ENCODE peak calls at places on chromosomes 16 and 17, in four cellular contexts. One of them, this sample, is unnamed.

GRCh38 chr16:55543470-55543869 is 23.0 kb upstream of the CAPNS2 start:
- DNase-seq in K562: peak; percentile 11
- DNase-seq in GM12878: no peak
- DNase-seq in HL-60: no peak
- DNase-seq in this sample: no peak

GRCh38 chr17:49717371-49717841 is 9.6 kb upstream of the SLC35B1 start:
- DNase-seq in K562: no peak
- DNase-seq in GM12878: no peak
- DNase-seq in HL-60: no peak
- DNase-seq in this sample: no peak

GRCh38 chr16:77437859-77438258 is 3.0 kb upstream of the ADAMTS18 start:
- DNase-seq in K562: no peak
- DNase-seq in GM12878: no peak
- DNase-seq in HL-60: no peak
- DNase-seq in this sample: no peak

GRCh38 chr17:50329716-50330115 is 16.2 kb upstream of the XYLT2 start:
- DNase-seq in K562: no peak
- DNase-seq in GM12878: no peak
- DNase-seq in HL-60: no peak
- DNase-seq in this sample: no peak

GRCh38 chr17:33137411-33137810 is 145.8 kb downstream of the SPACA3 start:
- DNase-seq in K562: no peak
- DNase-seq in GM12878: no peak
- DNase-seq in HL-60: no peak
- DNase-seq in this sample: no peak

GRCh38 chr17:21129023-21129681 is 2.4 kb downstream of the DHRS7B start:
- DNase-seq in K562: no peak
- DNase-seq in GM12878: no peak
- DNase-seq in HL-60: no peak
- DNase-seq in this sample: no peak

GRCh38 chr16:15483857-15484256 is 49.5 kb downstream of the BMERB1 start:
- DNase-seq in K562: no peak
- DNase-seq in GM12878: no peak
- DNase-seq in HL-60: no peak
- DNase-seq in this sample: no peak

GRCh38 chr16:17194190-17194780 is 276.5 kb downstream of the XYLT1 start:
- DNase-seq in K562: peak; percentile 70
- DNase-seq in GM12878: no peak
- DNase-seq in HL-60: peak; percentile 38
- DNase-seq in this sample: peak; percentile 31

GRCh38 chr16:24204150-24204665 is 51.9 kb upstream of the CACNG3 start:
- DNase-seq in K562: no peak
- DNase-seq in GM12878: no peak
- DNase-seq in HL-60: no peak
- DNase-seq in this sample: no peak

GRCh38 chr17:73803867-73804539 is 159.8 kb upstream of the SDK2 start:
- DNase-seq in K562: no peak
- DNase-seq in GM12878: no peak
- DNase-seq in HL-60: no peak
- DNase-seq in this sample: no peak

GRCh38 chr17:4538236-4539002 is 16.8 kb downstream of the MYBBP1A start:
- DNase-seq in K562: no peak
- DNase-seq in GM12878: no peak
- DNase-seq in HL-60: no peak
- DNase-seq in this sample: no peak

GRCh38 chr16:28923652-28924398 is 1.2 kb downstream of the RABEP2 start:
- DNase-seq in K562: no peak
- DNase-seq in GM12878: peak; percentile 93
- DNase-seq in HL-60: peak; percentile 30
- DNase-seq in this sample: peak; percentile 60

GRCh38 chr16:1065466-1066128 is 7.0 kb upstream of the SSTR5 start:
- DNase-seq in K562: no peak
- DNase-seq in GM12878: no peak
- DNase-seq in HL-60: no peak
- DNase-seq in this sample: no peak

GRCh38 chr17:2192367-2193028 is 111.1 kb downstream of the SMG6 start:
- DNase-seq in K562: peak; percentile 42
- DNase-seq in GM12878: peak; percentile 72
- DNase-seq in HL-60: peak; percentile 1
- DNase-seq in this sample: no peak

GRCh38 chr16:50627419-50627818 is 53.7 kb downstream of the SNX20 start:
- DNase-seq in K562: peak; percentile 14
- DNase-seq in GM12878: no peak
- DNase-seq in HL-60: no peak
- DNase-seq in this sample: peak; percentile 49
- TF ChIP-seq SPI1 in K562: no peak
- TF ChIP-seq SPI1 in GM12878: no peak
- TF ChIP-seq SPI1 in HL-60: no peak
- TF ChIP-seq SPI1 in this sample: no peak

DNA sequence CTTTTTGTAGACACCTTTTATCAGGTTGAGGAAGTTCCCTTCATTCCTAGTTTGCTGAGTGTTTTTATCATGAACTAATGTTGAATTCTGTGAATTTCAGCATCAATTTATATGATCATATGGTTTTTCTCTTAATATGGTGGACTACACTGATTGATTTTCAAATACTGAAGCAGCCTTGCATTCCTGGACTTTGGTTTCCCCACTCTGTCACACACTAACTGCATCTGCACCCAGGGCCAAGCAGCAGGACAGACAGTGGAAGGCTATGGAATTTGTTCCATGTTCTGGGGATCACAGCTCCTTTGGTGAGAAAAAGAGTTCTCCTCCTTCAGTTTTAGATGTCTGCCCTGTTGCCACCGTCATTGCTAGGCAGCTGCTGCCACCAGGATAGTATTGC is 7.8 kb downstream of the TERF2 start:
- DNase-seq in K562: no peak
- DNase-seq in GM12878: no peak
- DNase-seq in HL-60: no peak
- DNase-seq in this sample: no peak
- TF ChIP-seq SPI1 in K562: no peak
- TF ChIP-seq SPI1 in GM12878: no peak
- TF ChIP-seq SPI1 in HL-60: no peak
- TF ChIP-seq SPI1 in this sample: no peak

GRCh38 chr16:67230809-67231660 is 4.1 kb downstream of the TMEM208 start:
- DNase-seq in K562: no peak
- DNase-seq in GM12878: no peak
- DNase-seq in HL-60: no peak
- DNase-seq in this sample: no peak
- TF ChIP-seq SPI1 in K562: no peak
- TF ChIP-seq SPI1 in GM12878: no peak
- TF ChIP-seq SPI1 in HL-60: no peak
- TF ChIP-seq SPI1 in this sample: no peak

DNA sequence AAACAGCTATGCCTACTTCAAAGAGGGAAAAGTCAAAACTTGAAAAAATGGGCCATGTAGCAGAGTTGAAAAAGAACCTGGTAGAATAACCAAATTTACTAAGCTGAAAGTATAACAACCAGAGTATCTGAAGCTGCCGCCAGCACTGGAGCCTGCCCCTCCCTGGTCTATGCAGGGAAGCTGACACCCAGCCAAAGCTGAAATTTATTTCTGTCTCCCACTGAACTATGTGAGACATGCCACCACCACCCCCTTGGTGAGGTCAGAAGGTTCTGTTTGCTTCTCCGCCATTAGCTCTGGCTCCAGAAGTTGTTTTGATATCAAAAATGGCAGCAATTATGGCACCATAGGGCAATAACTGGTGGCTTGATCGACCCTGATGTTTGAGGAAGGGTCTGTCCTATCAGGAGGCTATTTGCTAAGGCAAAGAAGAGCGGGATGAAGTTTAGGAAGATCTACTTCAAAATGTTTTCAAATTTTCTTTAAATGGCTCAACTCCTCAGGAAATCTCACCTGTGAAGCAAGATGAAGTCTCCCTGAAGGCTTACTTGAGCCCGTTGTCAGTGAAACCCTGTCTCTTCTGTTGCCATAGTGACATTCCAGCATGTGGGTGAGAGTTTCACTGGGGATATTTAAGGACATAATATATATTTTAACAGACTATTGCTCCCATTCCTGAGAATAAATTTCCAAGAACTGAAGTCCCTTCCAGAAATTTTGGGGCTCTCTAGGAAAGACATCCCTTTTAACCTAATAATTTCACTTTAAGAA is 122.0 kb downstream of the COPRS start:
- DNase-seq in K562: no peak
- DNase-seq in GM12878: no peak
- DNase-seq in HL-60: no peak
- DNase-seq in this sample: no peak
- TF ChIP-seq SPI1 in K562: no peak
- TF ChIP-seq SPI1 in GM12878: no peak
- TF ChIP-seq SPI1 in HL-60: no peak
- TF ChIP-seq SPI1 in this sample: no peak

DNA sequence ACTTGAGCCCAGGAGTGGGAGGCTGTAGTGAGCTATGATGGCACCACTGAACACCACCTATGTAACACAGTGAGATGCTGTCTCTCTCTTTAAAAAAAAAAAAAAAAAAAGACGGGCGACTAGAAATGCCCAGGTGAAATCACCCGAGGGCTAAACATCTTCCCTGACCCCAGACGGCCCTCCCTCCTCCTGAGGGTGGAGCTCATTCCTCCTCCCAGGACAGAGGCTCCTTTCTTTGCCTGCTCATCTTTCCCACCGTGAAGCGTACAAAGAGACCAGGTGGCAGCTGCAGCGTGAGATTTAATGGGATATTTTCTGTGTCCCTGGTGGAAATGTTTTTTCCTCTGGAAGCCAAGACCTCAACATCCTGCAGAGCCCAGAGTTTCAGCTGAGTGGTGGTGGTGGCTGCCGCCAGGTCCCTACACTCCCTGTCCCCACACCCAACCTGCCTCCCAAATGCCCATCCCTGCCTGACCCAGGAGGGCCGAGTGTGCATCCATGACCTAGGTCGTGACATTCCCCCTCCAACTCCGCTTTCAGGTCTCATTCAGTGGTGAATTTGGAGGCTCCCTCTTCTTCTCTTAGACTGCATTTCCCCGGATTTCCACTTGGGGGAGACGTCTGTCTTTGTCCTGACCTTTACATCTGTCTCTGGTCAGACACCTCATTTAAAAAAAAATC is 14.4 kb upstream of the GPRC5B start:
- DNase-seq in K562: peak; percentile 72
- DNase-seq in GM12878: no peak
- DNase-seq in HL-60: no peak
- DNase-seq in this sample: peak; percentile 49
- TF ChIP-seq SPI1 in K562: no peak
- TF ChIP-seq SPI1 in GM12878: no peak
- TF ChIP-seq SPI1 in HL-60: no peak
- TF ChIP-seq SPI1 in this sample: no peak

GRCh38 chr17:82702161-82702932 is 3.8 kb upstream of the RAB40B start:
- DNase-seq in K562: no peak
- DNase-seq in GM12878: no peak
- DNase-seq in HL-60: no peak
- DNase-seq in this sample: no peak
- TF ChIP-seq SPI1 in K562: no peak
- TF ChIP-seq SPI1 in GM12878: no peak
- TF ChIP-seq SPI1 in HL-60: no peak
- TF ChIP-seq SPI1 in this sample: no peak

GRCh38 chr17:48240562-48241130 is 133.1 kb downstream of the SNX11 start:
- DNase-seq in K562: peak; percentile 46
- DNase-seq in GM12878: no peak
- DNase-seq in HL-60: no peak
- DNase-seq in this sample: no peak
- TF ChIP-seq SPI1 in K562: no peak
- TF ChIP-seq SPI1 in GM12878: no peak
- TF ChIP-seq SPI1 in HL-60: no peak
- TF ChIP-seq SPI1 in this sample: no peak

GRCh38 chr17:7019406-7019805 is 3.4 kb upstream of the BCL6B start:
- DNase-seq in K562: no peak
- DNase-seq in GM12878: no peak
- DNase-seq in HL-60: no peak
- DNase-seq in this sample: no peak

GRCh38 chr17:7018331-7018964 is 4.4 kb upstream of the BCL6B start:
- DNase-seq in K562: no peak
- DNase-seq in GM12878: no peak
- DNase-seq in HL-60: no peak
- DNase-seq in this sample: no peak

GRCh38 chr17:7017827-7018200 is 5.0 kb upstream of the BCL6B start:
- DNase-seq in K562: no peak
- DNase-seq in GM12878: no peak
- DNase-seq in HL-60: no peak
- DNase-seq in this sample: no peak

GRCh38 chr17:7020894-7021664 is 1.8 kb upstream of the BCL6B start:
- DNase-seq in K562: no peak
- DNase-seq in GM12878: no peak
- DNase-seq in HL-60: no peak
- DNase-seq in this sample: no peak

GRCh38 chr17:7019839-7020519 is 2.9 kb upstream of the BCL6B start:
- DNase-seq in K562: peak; percentile 58
- DNase-seq in GM12878: no peak
- DNase-seq in HL-60: no peak
- DNase-seq in this sample: no peak
- TF ChIP-seq SPI1 in K562: no peak
- TF ChIP-seq SPI1 in GM12878: no peak
- TF ChIP-seq SPI1 in HL-60: no peak
- TF ChIP-seq SPI1 in this sample: no peak

GRCh38 chr17:80346498-80347275 is 68.3 kb upstream of the ENDOV start:
- DNase-seq in K562: no peak
- DNase-seq in GM12878: no peak
- DNase-seq in HL-60: no peak
- DNase-seq in this sample: no peak

GRCh38 chr17:80349437-80350160 is 65.4 kb upstream of the ENDOV start:
- DNase-seq in K562: no peak
- DNase-seq in GM12878: no peak
- DNase-seq in HL-60: no peak
- DNase-seq in this sample: no peak

GRCh38 chr17:80347948-80348351 is 67.0 kb upstream of the ENDOV start:
- DNase-seq in K562: no peak
- DNase-seq in GM12878: no peak
- DNase-seq in HL-60: no peak
- DNase-seq in this sample: no peak

GRCh38 chr17:80347536-80347935 is 67.4 kb upstream of the ENDOV start:
- DNase-seq in K562: no peak
- DNase-seq in GM12878: no peak
- DNase-seq in HL-60: no peak
- DNase-seq in this sample: no peak

GRCh38 chr17:80348551-80349436 is 66.2 kb upstream of the ENDOV start:
- DNase-seq in K562: no peak
- DNase-seq in GM12878: no peak
- DNase-seq in HL-60: no peak
- DNase-seq in this sample: no peak
- TF ChIP-seq SPI1 in K562: no peak
- TF ChIP-seq SPI1 in GM12878: no peak
- TF ChIP-seq SPI1 in HL-60: no peak
- TF ChIP-seq SPI1 in this sample: no peak